ENCODE peak calls at places on chromosomes 1 and 21, in six cellular contexts. One of them, this sample, is unnamed.

GRCh38 chr1:93331412-93331811 is 14.3 kb upstream of the DR1 start:
- DNase-seq in uterus: no peak
- DNase-seq in small intestine: no peak
- DNase-seq in heart right ventricle: no peak
- DNase-seq in testis: no peak
- DNase-seq in A673: no peak
- DNase-seq in this sample: no peak

GRCh38 chr1:230097370-230097769 is 30.3 kb downstream of the GALNT2 start:
- DNase-seq in uterus: no peak
- DNase-seq in small intestine: no peak
- DNase-seq in heart right ventricle: no peak
- DNase-seq in testis: no peak
- DNase-seq in A673: no peak
- DNase-seq in this sample: no peak

GRCh38 chr1:68213843-68214242 is 18.5 kb downstream of the WLS start:
- DNase-seq in uterus: peak; percentile 72
- DNase-seq in small intestine: peak; percentile 45
- DNase-seq in heart right ventricle: peak; percentile 65
- DNase-seq in testis: peak; percentile 69
- DNase-seq in A673: peak; percentile 96
- DNase-seq in this sample: peak; percentile 52

GRCh38 chr1:37559080-37559479 is 2.3 kb downstream of the DNALI1 start:
- DNase-seq in uterus: no peak
- DNase-seq in small intestine: no peak
- DNase-seq in heart right ventricle: no peak
- DNase-seq in testis: no peak
- DNase-seq in A673: no peak
- DNase-seq in this sample: no peak

GRCh38 chr1:112849425-112849966 is 106.5 kb downstream of the SLC16A1 start:
- DNase-seq in uterus: no peak
- DNase-seq in small intestine: peak; percentile 25
- DNase-seq in heart right ventricle: peak; percentile 13
- DNase-seq in testis: peak; percentile 47
- DNase-seq in A673: peak; percentile 52
- DNase-seq in this sample: no peak

GRCh38 chr1:29746076-29746665 is 509.8 kb downstream of the PTPRU start:
- DNase-seq in uterus: no peak
- DNase-seq in small intestine: no peak
- DNase-seq in heart right ventricle: no peak
- DNase-seq in testis: no peak
- DNase-seq in A673: no peak
- DNase-seq in this sample: no peak

GRCh38 chr1:46940307-46940706 is 969 bp downstream of the CYP4A11 start:
- DNase-seq in uterus: no peak
- DNase-seq in small intestine: peak; percentile 96
- DNase-seq in heart right ventricle: no peak
- DNase-seq in testis: no peak
- DNase-seq in A673: no peak
- DNase-seq in this sample: no peak

GRCh38 chr1:181112071-181112929 is 23.8 kb downstream of the IER5 start:
- DNase-seq in uterus: peak; percentile 91
- DNase-seq in small intestine: peak; percentile 97
- DNase-seq in heart right ventricle: peak; percentile 48
- DNase-seq in testis: peak; percentile 66
- DNase-seq in A673: no peak
- DNase-seq in this sample: peak; percentile 80

GRCh38 chr1:235649722-235650163 is at the start of gene GNG4:
- DNase-seq in uterus: no peak
- DNase-seq in small intestine: no peak
- DNase-seq in heart right ventricle: no peak
- DNase-seq in testis: no peak
- DNase-seq in A673: peak; percentile 30
- DNase-seq in this sample: no peak

GRCh38 chr1:72827285-72827684 is 544.9 kb upstream of the NEGR1 start:
- DNase-seq in uterus: no peak
- DNase-seq in small intestine: no peak
- DNase-seq in heart right ventricle: no peak
- DNase-seq in testis: no peak
- DNase-seq in A673: peak; percentile 57
- DNase-seq in this sample: no peak

GRCh38 chr21:28644762-28645161 is 347.9 kb downstream of the LTN1 start:
- DNase-seq in uterus: no peak
- DNase-seq in small intestine: no peak
- DNase-seq in heart right ventricle: no peak
- DNase-seq in testis: no peak
- DNase-seq in A673: no peak
- DNase-seq in this sample: no peak

DNA sequence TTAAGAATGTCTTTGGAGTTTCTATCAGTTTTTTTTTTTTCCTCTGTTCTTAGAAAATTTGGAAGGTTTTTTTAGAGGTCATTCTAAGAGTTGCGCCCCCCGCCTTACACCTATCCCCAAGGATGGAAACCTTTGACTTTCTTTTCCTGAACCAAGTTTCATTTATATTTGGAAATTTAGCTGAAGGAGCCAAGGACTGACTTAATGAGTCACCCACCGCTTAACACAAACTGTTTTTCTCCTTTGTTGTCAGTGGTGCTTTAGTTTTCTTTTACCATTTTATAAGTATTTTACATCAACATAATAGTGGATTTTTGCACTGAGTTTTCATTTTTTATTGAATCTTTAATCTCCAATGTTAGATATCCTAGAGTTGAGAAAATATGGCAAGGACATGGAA is 25.3 kb downstream of the USP25 start:
- DNase-seq in uterus: no peak
- DNase-seq in small intestine: no peak
- DNase-seq in heart right ventricle: no peak
- DNase-seq in testis: no peak
- DNase-seq in A673: no peak
- DNase-seq in this sample: no peak
- H3K9me3 ChIP-seq in uterus: no peaks in the 10 kb centered on the region
- H3K9me3 ChIP-seq in small intestine: no peaks in the 10 kb centered on the region
- H3K9me3 ChIP-seq in heart right ventricle: no peaks in the 10 kb centered on the region
- H3K9me3 ChIP-seq in testis: no peaks in the 10 kb centered on the region
- H3K9me3 ChIP-seq in A673: no peaks in the 10 kb centered on the region
- H3K9me3 ChIP-seq in this sample: peaks cover 4% of the 10 kb centered on the region

GRCh38 chr1:225778412-225778669 is 715 bp downstream of the SRP9 start:
- DNase-seq in uterus: no peak
- DNase-seq in small intestine: no peak
- DNase-seq in heart right ventricle: no peak
- DNase-seq in testis: no peak
- DNase-seq in A673: no peak
- DNase-seq in this sample: no peak
- H3K4me1 ChIP-seq in uterus: peaks cover 5% of the 10 kb centered on the region
- H3K4me1 ChIP-seq in small intestine: peaks cover 3% of the 10 kb centered on the region
- H3K4me1 ChIP-seq in heart right ventricle: peaks cover 67% of the 10 kb centered on the region
- H3K4me1 ChIP-seq in testis: peaks cover 19% of the 10 kb centered on the region
- H3K4me1 ChIP-seq in A673: peaks cover 36% of the 10 kb centered on the region
- H3K4me1 ChIP-seq in this sample: peaks cover 53% of the 10 kb centered on the region

DNA sequence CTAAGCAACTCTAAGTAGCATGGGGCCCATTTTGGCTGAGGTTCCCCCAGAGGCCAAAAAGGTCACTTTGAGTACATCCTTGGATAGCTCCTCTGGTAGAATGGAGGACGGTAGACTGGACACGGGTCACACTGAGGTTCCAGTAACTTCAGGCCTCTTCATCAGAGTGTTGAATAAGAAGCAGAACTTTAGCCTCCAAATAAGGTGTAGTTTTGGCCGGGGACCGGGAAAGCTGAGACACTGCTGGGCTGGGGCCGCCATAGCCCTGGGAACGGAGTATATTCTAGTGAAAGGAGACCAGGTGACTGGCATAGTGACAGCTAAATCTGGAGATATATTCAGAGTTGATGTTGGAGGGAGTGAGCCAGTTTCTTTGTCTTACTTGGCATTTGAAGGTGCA is 84.0 kb downstream of the EVA1C start:
- DNase-seq in uterus: no peak
- DNase-seq in small intestine: no peak
- DNase-seq in heart right ventricle: no peak
- DNase-seq in testis: no peak
- DNase-seq in A673: no peak
- DNase-seq in this sample: no peak
- H3K9me3 ChIP-seq in uterus: no peaks in the 10 kb centered on the region
- H3K9me3 ChIP-seq in small intestine: no peaks in the 10 kb centered on the region
- H3K9me3 ChIP-seq in heart right ventricle: no peaks in the 10 kb centered on the region
- H3K9me3 ChIP-seq in testis: no peaks in the 10 kb centered on the region
- H3K9me3 ChIP-seq in A673: no peaks in the 10 kb centered on the region
- H3K9me3 ChIP-seq in this sample: no peaks in the 10 kb centered on the region

GRCh38 chr1:44806025-44806703 is 987 bp downstream of the DYNLT4 start:
- DNase-seq in uterus: peak; percentile 47
- DNase-seq in small intestine: no peak
- DNase-seq in heart right ventricle: no peak
- DNase-seq in testis: no peak
- DNase-seq in A673: no peak
- DNase-seq in this sample: no peak
- H3K4me1 ChIP-seq in uterus: peaks cover 21% of the 10 kb centered on the region
- H3K4me1 ChIP-seq in small intestine: peaks cover 28% of the 10 kb centered on the region
- H3K4me1 ChIP-seq in heart right ventricle: peaks cover 98% of the 10 kb centered on the region
- H3K4me1 ChIP-seq in testis: peaks cover 61% of the 10 kb centered on the region
- H3K4me1 ChIP-seq in A673: peaks cover 47% of the 10 kb centered on the region
- H3K4me1 ChIP-seq in this sample: peaks cover 97% of the 10 kb centered on the region

GRCh38 chr1:40929145-40929544 is 50.4 kb upstream of the CTPS1 start:
- DNase-seq in uterus: no peak
- DNase-seq in small intestine: no peak
- DNase-seq in heart right ventricle: no peak
- DNase-seq in testis: no peak
- DNase-seq in A673: no peak
- DNase-seq in this sample: no peak
- H3K9me3 ChIP-seq in uterus: no peaks in the 10 kb centered on the region
- H3K9me3 ChIP-seq in small intestine: no peaks in the 10 kb centered on the region
- H3K9me3 ChIP-seq in heart right ventricle: no peaks in the 10 kb centered on the region
- H3K9me3 ChIP-seq in testis: no peaks in the 10 kb centered on the region
- H3K9me3 ChIP-seq in A673: no peaks in the 10 kb centered on the region
- H3K9me3 ChIP-seq in this sample: no peaks in the 10 kb centered on the region

GRCh38 chr1:55437692-55438091 is 222.5 kb upstream of the USP24 start:
- DNase-seq in uterus: no peak
- DNase-seq in small intestine: no peak
- DNase-seq in heart right ventricle: no peak
- DNase-seq in testis: no peak
- DNase-seq in A673: no peak
- DNase-seq in this sample: no peak
- H3K4me1 ChIP-seq in uterus: no peaks in the 10 kb centered on the region
- H3K4me1 ChIP-seq in small intestine: no peaks in the 10 kb centered on the region
- H3K4me1 ChIP-seq in heart right ventricle: no peaks in the 10 kb centered on the region
- H3K4me1 ChIP-seq in testis: no peaks in the 10 kb centered on the region
- H3K4me1 ChIP-seq in A673: no peaks in the 10 kb centered on the region
- H3K4me1 ChIP-seq in this sample: no peaks in the 10 kb centered on the region

GRCh38 chr21:20527691-20528090 is 470.5 kb upstream of the NCAM2 start:
- DNase-seq in uterus: no peak
- DNase-seq in small intestine: no peak
- DNase-seq in heart right ventricle: no peak
- DNase-seq in testis: no peak
- DNase-seq in A673: no peak
- DNase-seq in this sample: no peak

GRCh38 chr21:20519076-20519475 is 479.1 kb upstream of the NCAM2 start:
- DNase-seq in uterus: no peak
- DNase-seq in small intestine: no peak
- DNase-seq in heart right ventricle: no peak
- DNase-seq in testis: no peak
- DNase-seq in A673: no peak
- DNase-seq in this sample: no peak

GRCh38 chr21:20523191-20523590 is 475.0 kb upstream of the NCAM2 start:
- DNase-seq in uterus: no peak
- DNase-seq in small intestine: no peak
- DNase-seq in heart right ventricle: no peak
- DNase-seq in testis: no peak
- DNase-seq in A673: no peak
- DNase-seq in this sample: no peak
- H3K9me3 ChIP-seq in uterus: no peaks in the 10 kb centered on the region
- H3K9me3 ChIP-seq in small intestine: peaks cover 2% of the 10 kb centered on the region
- H3K9me3 ChIP-seq in heart right ventricle: no peaks in the 10 kb centered on the region
- H3K9me3 ChIP-seq in testis: no peaks in the 10 kb centered on the region
- H3K9me3 ChIP-seq in A673: no peaks in the 10 kb centered on the region
- H3K9me3 ChIP-seq in this sample: no peaks in the 10 kb centered on the region

DNA sequence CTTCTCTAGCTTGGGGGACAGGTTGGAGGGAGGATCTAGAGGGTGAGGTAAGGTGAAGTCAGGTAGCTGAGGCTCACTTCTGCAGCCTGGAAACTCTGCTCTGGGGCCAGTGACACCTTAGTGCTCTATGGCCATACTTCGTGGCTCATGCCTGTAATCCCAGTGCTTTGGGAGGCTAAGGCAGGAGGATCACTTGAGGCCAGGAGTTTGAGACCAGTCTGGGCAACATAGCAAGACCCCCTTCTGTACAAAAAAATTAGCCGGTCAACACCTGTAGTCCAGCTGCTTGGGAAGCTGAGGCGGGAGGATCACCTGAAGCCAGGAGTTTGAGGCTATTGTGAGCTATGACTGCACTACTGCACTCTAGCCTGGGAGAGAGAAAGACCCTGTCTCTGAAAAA is 5.8 kb downstream of the LMNA start:
- DNase-seq in uterus: no peak
- DNase-seq in small intestine: no peak
- DNase-seq in heart right ventricle: no peak
- DNase-seq in testis: no peak
- DNase-seq in A673: no peak
- DNase-seq in this sample: no peak
- H3K4me1 ChIP-seq in uterus: peaks cover 28% of the 10 kb centered on the region
- H3K4me1 ChIP-seq in small intestine: peaks cover 38% of the 10 kb centered on the region
- H3K4me1 ChIP-seq in heart right ventricle: peaks cover 91% of the 10 kb centered on the region
- H3K4me1 ChIP-seq in testis: peaks cover 91% of the 10 kb centered on the region
- H3K4me1 ChIP-seq in A673: peaks cover 65% of the 10 kb centered on the region
- H3K4me1 ChIP-seq in this sample: peaks cover 90% of the 10 kb centered on the region

DNA sequence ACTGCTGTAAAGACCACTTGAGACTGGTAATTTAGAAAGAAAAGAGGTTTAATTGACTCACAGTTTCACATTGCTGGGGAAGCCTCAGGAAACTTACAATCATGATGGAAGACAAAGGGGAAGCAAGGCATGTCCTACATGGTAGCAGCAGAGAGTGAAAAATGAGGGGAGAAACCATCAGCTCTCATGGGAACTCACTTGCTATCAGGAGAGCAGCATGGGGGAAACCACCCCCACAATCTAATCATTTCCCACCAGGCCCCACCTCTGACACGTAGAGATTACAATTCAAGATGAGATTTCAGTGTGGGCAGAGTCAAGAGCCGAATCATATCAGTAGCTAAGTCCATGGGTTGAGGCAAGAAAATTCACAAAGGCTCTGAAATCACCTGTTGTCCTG is 23.8 kb upstream of the LYPD8 start:
- DNase-seq in uterus: no peak
- DNase-seq in small intestine: no peak
- DNase-seq in heart right ventricle: no peak
- DNase-seq in testis: no peak
- DNase-seq in A673: no peak
- DNase-seq in this sample: no peak
- H3K9me3 ChIP-seq in uterus: peaks cover 9% of the 10 kb centered on the region
- H3K9me3 ChIP-seq in small intestine: no peaks in the 10 kb centered on the region
- H3K9me3 ChIP-seq in heart right ventricle: no peaks in the 10 kb centered on the region
- H3K9me3 ChIP-seq in testis: no peaks in the 10 kb centered on the region
- H3K9me3 ChIP-seq in A673: no peaks in the 10 kb centered on the region
- H3K9me3 ChIP-seq in this sample: no peaks in the 10 kb centered on the region

This sample was measured in lower lobe of right lung.